ENCODE peak calls at places on chromosomes 7 and 10, in five cellular contexts. Z is GM23338, U is H9, N is HCT116, Q is PC-9. P is an unnamed sample.
A peak's percentile ranks its signal among the peaks of the same experiment; 100 is the strongest.

GRCh38 chr10:26044123-26044749 is 110.2 kb downstream of the MYO3A start:
- DNase-seq in Z (no peak), U (no peak), N (no peak), Q (no peak), P (peak; percentile 49)

GRCh38 chr10:91709394-91709798 is 76.5 kb upstream of the PPP1R3C start:
- DNase-seq in Z (no peak), U (no peak), N (no peak), Q (peak; percentile 35), P (no peak)

GRCh38 chr7:107995184-107996071 is 7.5 kb downstream of the LAMB1 start:
- DNase-seq in Z (peak; percentile 85), U (peak; percentile 65), N (no peak), Q (peak; percentile 88), P (peak; percentile 56)

GRCh38 chr7:5494320-5494682 is 70.7 kb upstream of the TNRC18 start:
- DNase-seq in Z (no peak), U (no peak), N (no peak), Q (no peak), P (no peak)

GRCh38 chr10:95214793-95215192 is 20.8 kb downstream of the ACSM6 start:
- DNase-seq in Z (no peak), U (no peak), N (no peak), Q (no peak), P (no peak)

GRCh38 chr7:123437447-123437995 is 96.9 kb downstream of the IQUB start:
- DNase-seq in Z (no peak), U (peak; percentile 34), N (no peak), Q (no peak), P (no peak)

GRCh38 chr10:42864575-42864974 is 82.0 kb downstream of the BMS1 start:
- DNase-seq in Z (peak; percentile 36), U (peak; percentile 62), N (peak; percentile 22), Q (no peak), P (no peak)

GRCh38 chr10:114520453-114520852 is 116.2 kb upstream of the AFAP1L2 start:
- DNase-seq in Z (no peak), U (no peak), N (peak; percentile 73), Q (peak; percentile 92), P (peak; percentile 53)

GRCh38 chr10:30747633-30748032 is 118.1 kb upstream of the LYZL2 start:
- DNase-seq in Z (no peak), U (no peak), N (no peak), Q (no peak), P (peak; percentile 24)

GRCh38 chr10:43808136-43808535 is 159.5 kb upstream of the ZNF32 start:
- DNase-seq in Z (no peak), U (no peak), N (no peak), Q (no peak), P (no peak)

DNA sequence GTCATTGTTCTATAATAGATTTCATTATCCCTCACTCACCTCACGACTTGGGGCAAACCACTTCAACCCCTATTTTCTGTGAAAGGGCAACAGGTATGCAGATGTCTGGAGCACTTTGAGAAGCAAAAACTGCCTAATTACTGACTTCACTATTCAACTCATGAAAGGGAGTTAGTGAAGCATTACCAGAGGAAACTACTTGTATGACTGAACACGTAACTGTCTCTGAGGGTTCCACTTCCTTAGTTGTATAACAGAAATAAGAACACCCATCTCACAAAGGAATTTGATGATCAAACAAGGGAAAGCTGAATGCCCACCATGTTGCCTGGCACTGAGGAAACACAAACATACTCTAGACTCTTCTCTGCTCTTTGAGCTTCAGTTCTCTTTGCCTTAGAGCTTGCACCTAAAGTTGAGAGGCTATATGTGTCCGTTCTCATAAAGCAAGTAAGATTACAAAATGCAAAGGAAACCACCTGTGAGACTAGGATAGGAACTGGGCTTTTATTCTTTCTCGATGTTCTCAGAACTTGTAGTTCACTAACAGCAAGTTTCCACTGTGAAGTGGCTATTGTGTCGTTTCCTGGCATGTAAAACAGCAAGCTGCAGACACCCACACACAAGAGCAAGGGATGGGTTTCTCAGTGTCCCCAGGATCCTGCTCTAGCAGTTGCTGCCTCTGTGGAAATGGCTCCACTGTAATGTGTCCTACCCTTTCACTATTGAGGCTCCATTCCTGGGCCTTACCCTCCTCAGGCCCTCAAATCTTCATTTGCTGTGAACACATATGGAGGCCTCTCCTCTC is 2.6 kb downstream of the TMEM243 start:
- DNase-seq in Z (no peak), U (no peak), N (no peak), Q (no peak), P (no peak)
- H3K4me1 ChIP-seq in Z (peaks cover 14% of the 10 kb centered on the region), U (peaks cover 2% of the 10 kb centered on the region), N (peaks cover 27% of the 10 kb centered on the region), Q (peaks cover 20% of the 10 kb centered on the region), P (peaks cover 16% of the 10 kb centered on the region)

GRCh38 chr10:79140906-79141305 is 72.1 kb downstream of the ZMIZ1 start:
- DNase-seq in Z (no peak), U (no peak), N (no peak), Q (no peak), P (no peak)
- H3K79me2 ChIP-seq in Z (peaks cover 19% of the 10 kb centered on the region), U (no peaks in the 10 kb centered on the region), N (no peaks in the 10 kb centered on the region), Q (peaks cover 6% of the 10 kb centered on the region), P (peaks cover 93% of the 10 kb centered on the region)

GRCh38 chr10:58647366-58647765 is 134.7 kb downstream of the BICC1 start:
- DNase-seq in Z (no peak), U (no peak), N (no peak), Q (no peak), P (no peak)

GRCh38 chr10:58647770-58648169 is 135.1 kb downstream of the BICC1 start:
- DNase-seq in Z (no peak), U (no peak), N (no peak), Q (no peak), P (no peak)

GRCh38 chr10:58651040-58651439 is 138.4 kb downstream of the BICC1 start:
- DNase-seq in Z (no peak), U (no peak), N (no peak), Q (no peak), P (peak; percentile 20)

GRCh38 chr10:58653139-58653538 is 140.5 kb downstream of the BICC1 start:
- DNase-seq in Z (no peak), U (no peak), N (no peak), Q (no peak), P (no peak)

DNA sequence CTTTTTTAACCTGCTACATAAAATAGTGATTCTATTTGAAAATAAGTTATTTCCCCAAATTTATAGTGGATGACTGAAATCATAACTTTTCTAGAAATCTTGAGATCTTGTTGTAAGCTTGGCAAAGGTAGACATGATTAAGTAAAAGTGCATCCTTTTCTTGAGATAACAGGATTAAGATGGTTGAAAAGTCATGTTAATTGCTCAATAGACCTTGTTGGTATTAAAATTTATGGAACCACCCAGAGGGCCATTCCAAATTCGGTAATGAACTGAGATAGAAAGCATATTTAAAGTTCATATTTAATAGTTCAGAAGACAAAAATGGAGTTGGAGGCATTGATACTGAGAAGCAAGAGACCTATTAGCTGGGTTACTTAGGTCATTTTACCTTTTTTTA is 139.1 kb downstream of the BICC1 start:
- DNase-seq in Z (no peak), U (no peak), N (no peak), Q (no peak), P (no peak)
- H3K4me1 ChIP-seq in Z (no peaks in the 10 kb centered on the region), U (no peaks in the 10 kb centered on the region), N (no peaks in the 10 kb centered on the region), Q (no peaks in the 10 kb centered on the region), P (peaks cover 10% of the 10 kb centered on the region)

GRCh38 chr10:112446855-112447691 is at the start of the genes VTI1A and ZDHHC6:
- DNase-seq in Z (peak; percentile 90), U (peak; percentile 82), N (peak; percentile 91), Q (peak; percentile 63), P (peak; percentile 93)
- H3K79me2 ChIP-seq in Z (peaks cover 64% of the 10 kb centered on the region), U (peaks cover 4% of the 10 kb centered on the region), N (peaks cover 97% of the 10 kb centered on the region), Q (peaks cover 61% of the 10 kb centered on the region), P (peaks cover 59% of the 10 kb centered on the region)

GRCh38 chr10:47176903-47177860 is 122.8 kb upstream of the GDF10 start:
- DNase-seq in Z (no peak), U (no peak), N (no peak), Q (no peak), P (no peak)
- H3K4me1 ChIP-seq in Z (no peaks in the 10 kb centered on the region), U (no peaks in the 10 kb centered on the region), N (no peaks in the 10 kb centered on the region), Q (no peaks in the 10 kb centered on the region), P (no peaks in the 10 kb centered on the region)

GRCh38 chr10:7306147-7306546 is 104.7 kb downstream of the SFMBT2 start:
- DNase-seq in Z (no peak), U (no peak), N (no peak), Q (no peak), P (no peak)
- H3K79me2 ChIP-seq in Z (no peaks in the 10 kb centered on the region), U (no peaks in the 10 kb centered on the region), N (no peaks in the 10 kb centered on the region), Q (no peaks in the 10 kb centered on the region), P (no peaks in the 10 kb centered on the region)

DNA sequence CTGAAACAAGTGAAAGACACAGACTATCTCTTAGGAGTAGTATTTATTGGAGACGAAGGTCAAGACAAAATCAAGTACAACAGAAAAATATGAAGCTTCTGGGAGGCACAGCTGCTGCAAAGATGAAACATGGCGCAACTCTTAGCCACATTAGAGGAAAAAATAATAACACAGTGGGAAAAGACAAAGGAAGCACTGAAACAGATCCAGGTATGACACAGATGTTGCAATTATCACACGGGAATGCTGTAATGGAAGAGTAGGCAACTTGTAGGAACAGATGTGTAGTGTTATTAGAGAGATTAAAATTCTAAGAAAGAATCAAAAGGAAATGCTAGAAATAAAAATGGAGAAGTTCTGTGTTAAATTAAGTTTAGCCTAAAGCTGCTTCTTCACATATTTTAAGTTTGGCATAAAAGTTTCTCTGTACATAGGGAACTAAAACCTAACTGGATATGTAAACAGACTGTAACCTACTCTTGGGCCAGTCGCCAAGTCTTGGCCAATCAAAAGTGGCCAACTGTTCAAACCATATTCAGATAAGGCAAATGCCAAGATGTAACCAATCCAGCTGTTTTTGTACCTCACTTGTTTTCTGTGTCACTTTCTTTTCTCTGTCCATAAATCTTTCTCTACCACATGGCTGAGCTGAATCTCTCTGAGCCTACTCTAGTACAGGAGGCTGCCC is 1132.0 kb upstream of the LRRTM3 start:
- DNase-seq in Z (no peak), U (no peak), N (no peak), Q (no peak), P (no peak)
- H3K4me1 ChIP-seq in Z (peaks cover 10% of the 10 kb centered on the region), U (peaks cover 5% of the 10 kb centered on the region), N (no peaks in the 10 kb centered on the region), Q (no peaks in the 10 kb centered on the region), P (peaks cover 2% of the 10 kb centered on the region)

GRCh38 chr7:153297141-153297540 is 537.6 kb downstream of the ACTR3B start:
- DNase-seq in Z (no peak), U (no peak), N (no peak), Q (peak; percentile 34), P (no peak)
- H3K79me2 ChIP-seq in Z (no peaks in the 10 kb centered on the region), U (no peaks in the 10 kb centered on the region), N (no peaks in the 10 kb centered on the region), Q (no peaks in the 10 kb centered on the region), P (no peaks in the 10 kb centered on the region)

P was measured in hepatocyte.